ENCODE peak calls at places on chromosomes 11 and 22, in four cellular contexts. One of them, this sample, is unnamed.

GRCh38 chr11:127255239-127255638 is 254.7 kb upstream of the KIRREL3 start:
- DNase-seq in testis: no peak
- DNase-seq in tibial artery: no peak
- DNase-seq in fibroblast of mammary gland: no peak
- DNase-seq in this sample: no peak

GRCh38 chr22:29359469-29359868 is 28.9 kb downstream of the AP1B1 start:
- DNase-seq in testis: peak
- DNase-seq in tibial artery: no peak
- DNase-seq in fibroblast of mammary gland: peak
- DNase-seq in this sample: peak

GRCh38 chr11:106087815-106088435 is 10.5 kb downstream of the AASDHPPT start:
- DNase-seq in testis: peak
- DNase-seq in tibial artery: no peak
- DNase-seq in fibroblast of mammary gland: peak
- DNase-seq in this sample: peak

GRCh38 chr22:50114221-50114981 is 24.6 kb downstream of the MOV10L1 start:
- DNase-seq in testis: no peak
- DNase-seq in tibial artery: no peak
- DNase-seq in fibroblast of mammary gland: peak
- DNase-seq in this sample: peak

GRCh38 chr22:20256562-20257473 is 11.3 kb downstream of the RTN4R start:
- DNase-seq in testis: no peak
- DNase-seq in tibial artery: no peak
- DNase-seq in fibroblast of mammary gland: no peak
- DNase-seq in this sample: no peak

GRCh38 chr11:33948494-33948893 is 56.6 kb upstream of the LMO2 start:
- DNase-seq in testis: no peak
- DNase-seq in tibial artery: no peak
- DNase-seq in fibroblast of mammary gland: no peak
- DNase-seq in this sample: no peak

GRCh38 chr11:11972148-11972547 is 36.3 kb downstream of the DKK3 start:
- DNase-seq in testis: no peak
- DNase-seq in tibial artery: no peak
- DNase-seq in fibroblast of mammary gland: no peak
- DNase-seq in this sample: no peak

GRCh38 chr11:78365381-78365792 is 52.2 kb downstream of the GAB2 start:
- DNase-seq in testis: no peak
- DNase-seq in tibial artery: no peak
- DNase-seq in fibroblast of mammary gland: no peak
- DNase-seq in this sample: peak

GRCh38 chr22:45206233-45206632 is 34.5 kb downstream of the KIAA0930 start:
- DNase-seq in testis: no peak
- DNase-seq in tibial artery: no peak
- DNase-seq in fibroblast of mammary gland: no peak
- DNase-seq in this sample: no peak

GRCh38 chr11:14357843-14358728 is 897 bp downstream of the RRAS2 start:
- DNase-seq in testis: peak
- DNase-seq in tibial artery: peak
- DNase-seq in fibroblast of mammary gland: peak
- DNase-seq in this sample: peak

GRCh38 chr11:46222485-46223251 is 54.8 kb upstream of the CREB3L1 start:
- DNase-seq in testis: peak
- DNase-seq in tibial artery: no peak
- DNase-seq in fibroblast of mammary gland: peak
- DNase-seq in this sample: no peak

GRCh38 chr11:104165014-104165413 is 1.1 kb upstream of the PDGFD start:
- DNase-seq in testis: no peak
- DNase-seq in tibial artery: no peak
- DNase-seq in fibroblast of mammary gland: no peak
- DNase-seq in this sample: no peak

GRCh38 chr11:72641900-72642814 is 32.1 kb downstream of the PDE2A start:
- DNase-seq in testis: peak
- DNase-seq in tibial artery: peak
- DNase-seq in fibroblast of mammary gland: no peak
- DNase-seq in this sample: peak

GRCh38 chr22:43260818-43261217 is 73.9 kb upstream of the TTLL12 start:
- DNase-seq in testis: peak
- DNase-seq in tibial artery: no peak
- DNase-seq in fibroblast of mammary gland: no peak
- DNase-seq in this sample: no peak

GRCh38 chr11:100562102-100562501 is 125.0 kb upstream of the ARHGAP42 start:
- DNase-seq in testis: no peak
- DNase-seq in tibial artery: no peak
- DNase-seq in fibroblast of mammary gland: peak
- DNase-seq in this sample: peak

GRCh38 chr11:11409916-11410315 is 56.9 kb upstream of the CSNK2A3 start:
- DNase-seq in testis: peak
- DNase-seq in tibial artery: no peak
- DNase-seq in fibroblast of mammary gland: no peak
- DNase-seq in this sample: no peak

GRCh38 chr11:12206529-12206928 is 96.1 kb downstream of the MICAL2 start:
- DNase-seq in testis: no peak
- DNase-seq in tibial artery: peak
- DNase-seq in fibroblast of mammary gland: peak
- DNase-seq in this sample: peak

GRCh38 chr22:32018056-32018455 is 25.0 kb upstream of the SLC5A1 start:
- DNase-seq in testis: no peak
- DNase-seq in tibial artery: no peak
- DNase-seq in fibroblast of mammary gland: no peak
- DNase-seq in this sample: peak

GRCh38 chr22:46368422-46368821 is 32.9 kb downstream of the TRMU start:
- DNase-seq in testis: no peak
- DNase-seq in tibial artery: no peak
- DNase-seq in fibroblast of mammary gland: no peak
- DNase-seq in this sample: no peak

GRCh38 chr11:14275081-14275480 is 83.9 kb downstream of the RRAS2 start:
- DNase-seq in testis: no peak
- DNase-seq in tibial artery: no peak
- DNase-seq in fibroblast of mammary gland: no peak
- DNase-seq in this sample: peak

GRCh38 chr11:88357323-88358039 is 19.9 kb upstream of the CTSC start:
- DNase-seq in testis: no peak
- DNase-seq in tibial artery: no peak
- DNase-seq in fibroblast of mammary gland: peak
- DNase-seq in this sample: peak

GRCh38 chr11:67449116-67449844 is 3.2 kb downstream of the GPR152 start:
- DNase-seq in testis: no peak
- DNase-seq in tibial artery: no peak
- DNase-seq in fibroblast of mammary gland: no peak
- DNase-seq in this sample: no peak

GRCh38 chr11:122082203-122082602 is 33.8 kb downstream of the BLID start:
- DNase-seq in testis: no peak
- DNase-seq in tibial artery: no peak
- DNase-seq in fibroblast of mammary gland: no peak
- DNase-seq in this sample: no peak

GRCh38 chr11:12179019-12179418 is 68.6 kb downstream of the MICAL2 start:
- DNase-seq in testis: no peak
- DNase-seq in tibial artery: no peak
- DNase-seq in fibroblast of mammary gland: no peak
- DNase-seq in this sample: no peak

GRCh38 chr11:116578971-116579687 is 193.7 kb downstream of the BUD13 start:
- DNase-seq in testis: peak
- DNase-seq in tibial artery: no peak
- DNase-seq in fibroblast of mammary gland: peak
- DNase-seq in this sample: no peak

GRCh38 chr22:47748887-47749286 is 986.4 kb downstream of the TBC1D22A start:
- DNase-seq in testis: no peak
- DNase-seq in tibial artery: no peak
- DNase-seq in fibroblast of mammary gland: no peak
- DNase-seq in this sample: no peak

GRCh38 chr11:122754553-122755322 is 83.6 kb upstream of the CRTAM start:
- DNase-seq in testis: no peak
- DNase-seq in tibial artery: no peak
- DNase-seq in fibroblast of mammary gland: no peak
- DNase-seq in this sample: no peak

GRCh38 chr11:44681698-44682097 is 45.1 kb upstream of the TSPAN18 start:
- DNase-seq in testis: no peak
- DNase-seq in tibial artery: no peak
- DNase-seq in fibroblast of mammary gland: peak
- DNase-seq in this sample: peak

GRCh38 chr11:70445605-70446004 is 47.3 kb downstream of the CTTN start:
- DNase-seq in testis: no peak
- DNase-seq in tibial artery: no peak
- DNase-seq in fibroblast of mammary gland: no peak
- DNase-seq in this sample: no peak

GRCh38 chr11:133815636-133816035 is 29.7 kb downstream of the SPATA19 start:
- DNase-seq in testis: no peak
- DNase-seq in tibial artery: no peak
- DNase-seq in fibroblast of mammary gland: no peak
- DNase-seq in this sample: no peak

GRCh38 chr11:44506375-44507016 is 59.0 kb upstream of the CD82 start:
- DNase-seq in testis: no peak
- DNase-seq in tibial artery: no peak
- DNase-seq in fibroblast of mammary gland: no peak
- DNase-seq in this sample: no peak

GRCh38 chr22:32411388-32411787 is 659 bp downstream of the RTCB start:
- DNase-seq in testis: no peak
- DNase-seq in tibial artery: no peak
- DNase-seq in fibroblast of mammary gland: peak
- DNase-seq in this sample: no peak

GRCh38 chr11:74282863-74283484 is 28.5 kb downstream of the P4HA3 start:
- DNase-seq in testis: no peak
- DNase-seq in tibial artery: no peak
- DNase-seq in fibroblast of mammary gland: peak
- DNase-seq in this sample: peak

GRCh38 chr11:114110948-114111347 is 51.4 kb downstream of the ZBTB16 start:
- DNase-seq in testis: peak
- DNase-seq in tibial artery: no peak
- DNase-seq in fibroblast of mammary gland: peak
- DNase-seq in this sample: peak
- H3K4me3 ChIP-seq in testis: no peak
- H3K4me3 ChIP-seq in tibial artery: peak
- H3K4me3 ChIP-seq in fibroblast of mammary gland: peak
- H3K4me3 ChIP-seq in this sample: peak

GRCh38 chr22:39016592-39016991 is 2.5 kb downstream of the APOBEC3C start:
- DNase-seq in testis: no peak
- DNase-seq in tibial artery: no peak
- DNase-seq in fibroblast of mammary gland: no peak
- DNase-seq in this sample: no peak

GRCh38 chr22:39013923-39014722 is at the start of gene APOBEC3C:
- DNase-seq in testis: peak
- DNase-seq in tibial artery: peak
- DNase-seq in fibroblast of mammary gland: peak
- DNase-seq in this sample: peak

GRCh38 chr22:39012525-39013516 is 1.2 kb upstream of the APOBEC3C start:
- DNase-seq in testis: peak
- DNase-seq in tibial artery: no peak
- DNase-seq in fibroblast of mammary gland: no peak
- DNase-seq in this sample: no peak

GRCh38 chr22:39021552-39022250 is 774 bp downstream of the APOBEC3D start:
- DNase-seq in testis: no peak
- DNase-seq in tibial artery: no peak
- DNase-seq in fibroblast of mammary gland: peak
- DNase-seq in this sample: no peak

GRCh38 chr22:39017596-39018365 is 3.1 kb upstream of the APOBEC3D start:
- DNase-seq in testis: no peak
- DNase-seq in tibial artery: no peak
- DNase-seq in fibroblast of mammary gland: no peak
- DNase-seq in this sample: no peak
- TF ChIP-seq CTCF in testis: no peak
- TF ChIP-seq CTCF in tibial artery: no peak
- TF ChIP-seq CTCF in fibroblast of mammary gland: no peak
- TF ChIP-seq CTCF in this sample: no peak

GRCh38 chr11:76785513-76785912 is 2.4 kb downstream of the TSKU start:
- DNase-seq in testis: no peak
- DNase-seq in tibial artery: no peak
- DNase-seq in fibroblast of mammary gland: no peak
- DNase-seq in this sample: no peak

GRCh38 chr11:76786053-76787014 is 3.2 kb downstream of the TSKU start:
- DNase-seq in testis: no peak
- DNase-seq in tibial artery: no peak
- DNase-seq in fibroblast of mammary gland: no peak
- DNase-seq in this sample: no peak

GRCh38 chr11:76787911-76788596 is 4.9 kb downstream of the TSKU start:
- DNase-seq in testis: peak
- DNase-seq in tibial artery: peak
- DNase-seq in fibroblast of mammary gland: peak
- DNase-seq in this sample: peak

GRCh38 chr11:76788661-76789442 is 5.7 kb downstream of the TSKU start:
- DNase-seq in testis: no peak
- DNase-seq in tibial artery: peak
- DNase-seq in fibroblast of mammary gland: no peak
- DNase-seq in this sample: no peak

DNA sequence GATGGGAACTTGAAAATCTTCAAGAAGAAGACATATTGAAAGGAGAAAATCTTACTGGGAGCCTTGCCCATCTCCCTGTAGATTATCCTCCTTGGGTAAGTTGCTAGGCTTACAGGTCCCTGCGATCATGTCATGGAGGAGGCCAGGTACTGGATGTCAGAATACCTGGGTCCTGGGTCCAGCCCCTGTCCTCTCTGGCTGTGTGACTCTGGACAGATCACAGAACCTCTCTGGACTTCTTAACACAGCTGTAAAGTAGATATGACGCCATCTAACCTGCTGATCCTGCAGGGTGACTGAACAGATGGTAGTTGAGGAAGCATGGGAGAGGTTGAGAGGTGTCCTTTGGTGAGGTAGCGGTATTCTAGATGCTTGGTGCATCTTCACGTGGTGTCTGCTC is 4.1 kb downstream of the TSKU start:
- DNase-seq in testis: no peak
- DNase-seq in tibial artery: peak
- DNase-seq in fibroblast of mammary gland: no peak
- DNase-seq in this sample: no peak
- H3K4me3 ChIP-seq in testis: no peak
- H3K4me3 ChIP-seq in tibial artery: no peak
- H3K4me3 ChIP-seq in fibroblast of mammary gland: no peak
- H3K4me3 ChIP-seq in this sample: no peak

GRCh38 chr11:9823887-9824385 is 160.1 kb downstream of the SWAP70 start:
- DNase-seq in testis: no peak
- DNase-seq in tibial artery: no peak
- DNase-seq in fibroblast of mammary gland: no peak
- DNase-seq in this sample: no peak

GRCh38 chr11:9825895-9826294 is 162.0 kb downstream of the SWAP70 start:
- DNase-seq in testis: no peak
- DNase-seq in tibial artery: no peak
- DNase-seq in fibroblast of mammary gland: no peak
- DNase-seq in this sample: no peak

GRCh38 chr11:9826390-9826789 is 162.5 kb downstream of the SWAP70 start:
- DNase-seq in testis: no peak
- DNase-seq in tibial artery: no peak
- DNase-seq in fibroblast of mammary gland: no peak
- DNase-seq in this sample: no peak

GRCh38 chr11:9823439-9823838 is 159.6 kb downstream of the SWAP70 start:
- DNase-seq in testis: no peak
- DNase-seq in tibial artery: no peak
- DNase-seq in fibroblast of mammary gland: no peak
- DNase-seq in this sample: no peak

DNA sequence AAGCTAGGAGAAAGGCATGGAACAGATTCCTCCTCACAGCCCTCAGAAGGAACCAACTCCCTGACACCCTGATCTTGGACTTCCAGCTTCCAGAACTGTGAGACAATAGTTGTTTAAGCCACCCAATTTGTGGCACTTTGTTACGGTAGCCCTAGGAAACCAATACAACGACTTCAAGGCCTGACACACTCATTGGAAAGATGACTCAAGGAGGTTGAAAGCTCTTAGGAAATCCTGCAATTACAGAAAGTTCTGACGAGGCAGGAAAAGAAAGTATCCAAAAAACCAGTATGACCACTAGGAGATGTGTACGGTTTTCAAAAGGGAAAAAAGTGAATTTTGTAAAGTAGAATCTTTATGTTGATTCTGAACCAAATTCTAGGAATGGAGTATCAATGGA is 161.4 kb downstream of the SWAP70 start:
- DNase-seq in testis: no peak
- DNase-seq in tibial artery: no peak
- DNase-seq in fibroblast of mammary gland: peak
- DNase-seq in this sample: peak
- TF ChIP-seq CTCF in testis: no peak
- TF ChIP-seq CTCF in tibial artery: no peak
- TF ChIP-seq CTCF in fibroblast of mammary gland: peak
- TF ChIP-seq CTCF in this sample: peak

This sample was measured in cardiac fibroblast.